ENCODE peak calls at places on chromosomes 2 and 18, in eight cellular contexts. One of them, this sample, is unnamed.

GRCh38 chr18:36389811-36390581 is 92.5 kb downstream of the FHOD3 start:
- DNase-seq in Peyer's patch: no peak
- DNase-seq in coronary artery: peak
- DNase-seq in cardiac fibroblast: no peak
- DNase-seq in fibroblast of mammary gland: no peak
- DNase-seq in thoracic aorta: no peak
- DNase-seq in tibial artery: no peak
- DNase-seq in GM12878: no peak
- DNase-seq in this sample: no peak

GRCh38 chr2:166042356-166042755 is 85.5 kb downstream of the SCN1A start:
- DNase-seq in Peyer's patch: no peak
- DNase-seq in coronary artery: no peak
- DNase-seq in cardiac fibroblast: peak
- DNase-seq in fibroblast of mammary gland: peak
- DNase-seq in thoracic aorta: no peak
- DNase-seq in tibial artery: no peak
- DNase-seq in GM12878: no peak
- DNase-seq in this sample: no peak

GRCh38 chr2:53970095-53970897 is 497 bp downstream of the PSME4 start:
- DNase-seq in Peyer's patch: no peak
- DNase-seq in coronary artery: peak
- DNase-seq in cardiac fibroblast: peak
- DNase-seq in fibroblast of mammary gland: peak
- DNase-seq in thoracic aorta: peak
- DNase-seq in tibial artery: peak
- DNase-seq in GM12878: no peak
- DNase-seq in this sample: peak

GRCh38 chr2:128638741-128639477 is 320.2 kb upstream of the HS6ST1 start:
- DNase-seq in Peyer's patch: no peak
- DNase-seq in coronary artery: no peak
- DNase-seq in cardiac fibroblast: no peak
- DNase-seq in fibroblast of mammary gland: no peak
- DNase-seq in thoracic aorta: no peak
- DNase-seq in tibial artery: no peak
- DNase-seq in GM12878: no peak
- DNase-seq in this sample: no peak

GRCh38 chr2:205758051-205758450 is 75.8 kb downstream of the NRP2 start:
- DNase-seq in Peyer's patch: no peak
- DNase-seq in coronary artery: no peak
- DNase-seq in cardiac fibroblast: peak
- DNase-seq in fibroblast of mammary gland: peak
- DNase-seq in thoracic aorta: no peak
- DNase-seq in tibial artery: no peak
- DNase-seq in GM12878: no peak
- DNase-seq in this sample: peak

GRCh38 chr2:239950144-239950920 is 74.8 kb downstream of the NDUFA10 start:
- DNase-seq in Peyer's patch: no peak
- DNase-seq in coronary artery: no peak
- DNase-seq in cardiac fibroblast: no peak
- DNase-seq in fibroblast of mammary gland: no peak
- DNase-seq in thoracic aorta: no peak
- DNase-seq in tibial artery: no peak
- DNase-seq in GM12878: no peak
- DNase-seq in this sample: no peak

GRCh38 chr2:167425113-167425512 is 536.8 kb downstream of the XIRP2 start:
- DNase-seq in Peyer's patch: no peak
- DNase-seq in coronary artery: no peak
- DNase-seq in cardiac fibroblast: no peak
- DNase-seq in fibroblast of mammary gland: no peak
- DNase-seq in thoracic aorta: no peak
- DNase-seq in tibial artery: no peak
- DNase-seq in GM12878: no peak
- DNase-seq in this sample: no peak

GRCh38 chr2:199431748-199432213 is 26.0 kb downstream of the SATB2 start:
- DNase-seq in Peyer's patch: no peak
- DNase-seq in coronary artery: no peak
- DNase-seq in cardiac fibroblast: peak
- DNase-seq in fibroblast of mammary gland: peak
- DNase-seq in thoracic aorta: no peak
- DNase-seq in tibial artery: no peak
- DNase-seq in GM12878: no peak
- DNase-seq in this sample: no peak

GRCh38 chr2:20052229-20052871 is 922 bp upstream of the LAPTM4A start:
- DNase-seq in Peyer's patch: no peak
- DNase-seq in coronary artery: no peak
- DNase-seq in cardiac fibroblast: peak
- DNase-seq in fibroblast of mammary gland: peak
- DNase-seq in thoracic aorta: no peak
- DNase-seq in tibial artery: no peak
- DNase-seq in GM12878: no peak
- DNase-seq in this sample: peak

GRCh38 chr2:225429718-225430117 is 30.2 kb downstream of the NYAP2 start:
- DNase-seq in Peyer's patch: no peak
- DNase-seq in coronary artery: no peak
- DNase-seq in cardiac fibroblast: peak
- DNase-seq in fibroblast of mammary gland: peak
- DNase-seq in thoracic aorta: no peak
- DNase-seq in tibial artery: no peak
- DNase-seq in GM12878: no peak
- DNase-seq in this sample: peak

GRCh38 chr2:1632006-1632348 is 112.3 kb downstream of the PXDN start:
- DNase-seq in Peyer's patch: no peak
- DNase-seq in coronary artery: no peak
- DNase-seq in cardiac fibroblast: peak
- DNase-seq in fibroblast of mammary gland: no peak
- DNase-seq in thoracic aorta: no peak
- DNase-seq in tibial artery: no peak
- DNase-seq in GM12878: no peak
- DNase-seq in this sample: no peak

GRCh38 chr18:2923464-2923863 is 76.7 kb downstream of the EMILIN2 start:
- DNase-seq in Peyer's patch: no peak
- DNase-seq in coronary artery: no peak
- DNase-seq in cardiac fibroblast: peak
- DNase-seq in fibroblast of mammary gland: no peak
- DNase-seq in thoracic aorta: no peak
- DNase-seq in tibial artery: no peak
- DNase-seq in GM12878: no peak
- DNase-seq in this sample: no peak

GRCh38 chr18:79574938-79575525 is 104.6 kb upstream of the CTDP1 start:
- DNase-seq in Peyer's patch: peak
- DNase-seq in coronary artery: peak
- DNase-seq in cardiac fibroblast: no peak
- DNase-seq in fibroblast of mammary gland: no peak
- DNase-seq in thoracic aorta: no peak
- DNase-seq in tibial artery: no peak
- DNase-seq in GM12878: no peak
- DNase-seq in this sample: no peak

GRCh38 chr2:29920631-29921559 is 491 bp downstream of the ALK start:
- DNase-seq in Peyer's patch: no peak
- DNase-seq in coronary artery: no peak
- DNase-seq in cardiac fibroblast: peak
- DNase-seq in fibroblast of mammary gland: no peak
- DNase-seq in thoracic aorta: no peak
- DNase-seq in tibial artery: no peak
- DNase-seq in GM12878: no peak
- DNase-seq in this sample: no peak

GRCh38 chr2:102703748-102704147 is 58.1 kb upstream of the TMEM182 start:
- DNase-seq in Peyer's patch: no peak
- DNase-seq in coronary artery: no peak
- DNase-seq in cardiac fibroblast: peak
- DNase-seq in fibroblast of mammary gland: peak
- DNase-seq in thoracic aorta: no peak
- DNase-seq in tibial artery: no peak
- DNase-seq in GM12878: no peak
- DNase-seq in this sample: peak
- TF ChIP-seq CTCF in Peyer's patch: no peak
- TF ChIP-seq CTCF in coronary artery: no peak
- TF ChIP-seq CTCF in cardiac fibroblast: peak
- TF ChIP-seq CTCF in fibroblast of mammary gland: peak
- TF ChIP-seq CTCF in thoracic aorta: no peak
- TF ChIP-seq CTCF in tibial artery: no peak
- TF ChIP-seq CTCF in GM12878: peak
- TF ChIP-seq CTCF in this sample: peak

DNA sequence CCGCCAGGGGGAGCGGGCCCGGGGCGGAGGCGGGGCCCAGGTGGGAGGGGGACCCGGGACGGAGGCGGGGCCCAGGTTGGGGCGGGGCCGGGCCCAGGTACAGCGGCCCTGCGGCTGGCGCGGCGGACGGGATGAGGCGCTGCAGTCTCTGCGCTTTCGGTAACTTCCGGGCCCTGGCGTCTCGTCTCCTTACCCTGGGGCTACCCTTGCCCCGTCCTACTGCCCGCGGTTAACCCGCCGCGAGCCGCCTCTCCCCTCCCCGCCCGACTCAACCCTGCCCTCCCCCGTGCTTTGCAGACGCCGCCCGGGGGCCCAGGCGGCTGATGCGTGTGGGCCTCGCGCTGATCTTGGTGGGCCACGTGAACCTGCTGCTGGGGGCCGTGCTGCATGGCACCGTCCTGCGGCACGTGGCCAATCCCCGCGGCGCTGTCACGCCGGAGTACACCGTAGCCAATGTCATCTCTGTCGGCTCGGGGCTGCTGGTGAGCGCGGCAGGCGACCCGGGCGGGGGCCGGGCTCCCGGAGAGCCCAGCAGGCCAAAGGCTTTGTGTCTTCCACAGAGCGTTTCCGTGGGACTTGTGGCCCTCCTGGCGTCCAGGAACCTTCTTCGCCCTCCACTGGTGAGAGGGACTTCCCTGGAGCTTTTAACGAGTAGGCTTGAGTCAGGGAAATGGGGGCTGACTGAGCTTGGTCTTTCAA is at the start of gene KRTCAP3:
- DNase-seq in Peyer's patch: peak
- DNase-seq in coronary artery: no peak
- DNase-seq in cardiac fibroblast: no peak
- DNase-seq in fibroblast of mammary gland: no peak
- DNase-seq in thoracic aorta: no peak
- DNase-seq in tibial artery: no peak
- DNase-seq in GM12878: no peak
- DNase-seq in this sample: no peak
- H3K4me3 ChIP-seq in Peyer's patch: peak
- H3K4me3 ChIP-seq in coronary artery: peak
- H3K4me3 ChIP-seq in cardiac fibroblast: no peak
- H3K4me3 ChIP-seq in fibroblast of mammary gland: no peak
- H3K4me3 ChIP-seq in thoracic aorta: peak
- H3K4me3 ChIP-seq in tibial artery: peak
- H3K4me3 ChIP-seq in GM12878: no peak
- H3K4me3 ChIP-seq in this sample: no peak

DNA sequence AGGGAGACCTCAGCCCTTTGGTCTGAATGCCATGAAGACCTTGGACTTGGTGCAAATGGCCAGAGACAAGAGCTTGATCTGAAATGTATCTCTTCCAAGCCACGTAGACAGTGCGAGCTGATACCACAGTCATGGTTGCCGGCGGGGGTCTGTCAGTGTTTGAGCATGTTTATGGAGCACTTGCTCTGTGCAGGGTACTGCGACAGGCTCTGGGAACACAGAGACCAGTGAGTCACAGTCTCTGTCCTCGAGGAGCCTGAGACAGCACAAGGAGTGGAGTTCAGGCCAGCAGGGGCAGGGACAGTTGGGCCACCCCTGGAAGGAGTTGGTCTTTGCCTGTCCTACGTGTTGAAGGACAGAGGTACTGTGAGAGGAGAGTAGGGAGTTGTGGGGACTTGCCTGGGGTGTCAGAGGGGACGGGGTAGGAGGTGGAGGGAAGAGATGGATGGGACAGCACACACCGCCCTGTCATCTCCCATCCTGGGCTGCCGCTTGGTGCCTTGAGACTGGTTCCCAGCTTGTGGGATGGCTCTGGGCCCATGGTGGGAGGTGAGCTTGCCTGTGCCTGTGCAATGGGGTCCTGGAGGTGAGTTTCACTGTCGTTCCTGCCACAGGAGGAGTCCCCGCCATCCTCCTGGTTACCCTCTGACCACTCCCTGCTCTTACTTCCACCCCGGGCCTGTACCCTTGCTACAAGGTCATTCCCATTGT is 39.5 kb downstream of the ATP6V1C2 start:
- DNase-seq in Peyer's patch: no peak
- DNase-seq in coronary artery: no peak
- DNase-seq in cardiac fibroblast: no peak
- DNase-seq in fibroblast of mammary gland: no peak
- DNase-seq in thoracic aorta: no peak
- DNase-seq in tibial artery: no peak
- DNase-seq in GM12878: no peak
- DNase-seq in this sample: no peak
- TF ChIP-seq CTCF in Peyer's patch: no peak
- TF ChIP-seq CTCF in coronary artery: no peak
- TF ChIP-seq CTCF in cardiac fibroblast: no peak
- TF ChIP-seq CTCF in fibroblast of mammary gland: no peak
- TF ChIP-seq CTCF in thoracic aorta: no peak
- TF ChIP-seq CTCF in tibial artery: no peak
- TF ChIP-seq CTCF in GM12878: no peak
- TF ChIP-seq CTCF in this sample: no peak

DNA sequence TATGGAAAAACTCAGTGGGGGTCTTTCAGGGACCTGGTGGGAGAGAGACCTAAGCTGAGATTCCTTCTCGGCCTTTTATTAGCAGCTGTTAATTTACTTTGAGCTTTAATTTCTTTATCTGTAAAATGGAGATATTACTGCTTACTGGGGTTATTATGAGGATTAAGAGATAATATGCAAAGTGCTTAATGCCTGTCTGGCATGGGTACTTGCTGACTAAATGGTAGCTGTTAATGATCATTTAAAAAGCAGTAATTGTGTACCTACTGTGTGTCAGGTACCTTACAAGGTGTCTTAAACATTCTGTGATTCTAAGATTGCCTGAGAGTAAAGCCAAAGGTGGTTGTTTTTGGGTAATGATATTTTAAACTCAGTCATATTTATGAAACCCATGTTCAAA is 2.6 kb downstream of the ITGA6 start:
- DNase-seq in Peyer's patch: no peak
- DNase-seq in coronary artery: no peak
- DNase-seq in cardiac fibroblast: no peak
- DNase-seq in fibroblast of mammary gland: no peak
- DNase-seq in thoracic aorta: no peak
- DNase-seq in tibial artery: no peak
- DNase-seq in GM12878: no peak
- DNase-seq in this sample: no peak
- H3K4me3 ChIP-seq in Peyer's patch: no peak
- H3K4me3 ChIP-seq in coronary artery: peak
- H3K4me3 ChIP-seq in cardiac fibroblast: no peak
- H3K4me3 ChIP-seq in fibroblast of mammary gland: no peak
- H3K4me3 ChIP-seq in thoracic aorta: peak
- H3K4me3 ChIP-seq in tibial artery: no peak
- H3K4me3 ChIP-seq in GM12878: no peak
- H3K4me3 ChIP-seq in this sample: no peak